ENCODE peak calls at places on chromosomes 7 and 10, in four cellular contexts. One of them, this sample, is unnamed.

GRCh38 chr10:96417432-96417831 is 58.6 kb upstream of the OPALIN start:
- DNase-seq in GM23338: peak; percentile 49
- DNase-seq in ovary: no peak
- DNase-seq in cardiac muscle cell: peak; percentile 40
- DNase-seq in this sample: no peak

GRCh38 chr7:83032195-83032594 is 130.5 kb downstream of the PCLO start:
- DNase-seq in GM23338: no peak
- DNase-seq in ovary: no peak
- DNase-seq in cardiac muscle cell: no peak
- DNase-seq in this sample: no peak

GRCh38 chr10:29039659-29040309 is 249.1 kb upstream of the LYZL1 start:
- DNase-seq in GM23338: no peak
- DNase-seq in ovary: no peak
- DNase-seq in cardiac muscle cell: no peak
- DNase-seq in this sample: no peak

GRCh38 chr7:124310934-124311390 is 278.1 kb upstream of the TMEM229A start:
- DNase-seq in GM23338: no peak
- DNase-seq in ovary: no peak
- DNase-seq in cardiac muscle cell: peak; percentile 14
- DNase-seq in this sample: no peak

GRCh38 chr7:47678641-47679380 is 96.9 kb upstream of the TNS3 start:
- DNase-seq in GM23338: no peak
- DNase-seq in ovary: no peak
- DNase-seq in cardiac muscle cell: no peak
- DNase-seq in this sample: no peak

GRCh38 chr10:71084061-71084817 is 128.1 kb upstream of the UNC5B start:
- DNase-seq in GM23338: no peak
- DNase-seq in ovary: no peak
- DNase-seq in cardiac muscle cell: no peak
- DNase-seq in this sample: no peak

GRCh38 chr10:122280977-122281376 is 9.9 kb downstream of the BTBD16 start:
- DNase-seq in GM23338: no peak
- DNase-seq in ovary: no peak
- DNase-seq in cardiac muscle cell: no peak
- DNase-seq in this sample: no peak

GRCh38 chr7:114916261-114916892 is 5.5 kb upstream of the MDFIC start:
- DNase-seq in GM23338: no peak
- DNase-seq in ovary: no peak
- DNase-seq in cardiac muscle cell: no peak
- DNase-seq in this sample: peak; percentile 71

GRCh38 chr7:119802147-119802546 is 470.8 kb upstream of the KCND2 start:
- DNase-seq in GM23338: no peak
- DNase-seq in ovary: no peak
- DNase-seq in cardiac muscle cell: peak; percentile 3
- DNase-seq in this sample: no peak

GRCh38 chr7:29194206-29194593 is 375 bp upstream of the CHN2 start:
- DNase-seq in GM23338: peak; percentile 62
- DNase-seq in ovary: peak; percentile 27
- DNase-seq in cardiac muscle cell: peak; percentile 42
- DNase-seq in this sample: no peak

GRCh38 chr10:78211476-78212110 is 177.9 kb downstream of the RPS24 start:
- DNase-seq in GM23338: peak; percentile 35
- DNase-seq in ovary: peak; percentile 69
- DNase-seq in cardiac muscle cell: peak; percentile 64
- DNase-seq in this sample: no peak

GRCh38 chr7:50266893-50267386 is 37.6 kb upstream of the IKZF1 start:
- DNase-seq in GM23338: no peak
- DNase-seq in ovary: no peak
- DNase-seq in cardiac muscle cell: no peak
- DNase-seq in this sample: peak; percentile 55

GRCh38 chr10:3874988-3875841 is 90.2 kb upstream of the KLF6 start:
- DNase-seq in GM23338: no peak
- DNase-seq in ovary: no peak
- DNase-seq in cardiac muscle cell: no peak
- DNase-seq in this sample: peak; percentile 67

GRCh38 chr10:28768227-28768626 is 90.9 kb downstream of the BAMBI start:
- DNase-seq in GM23338: no peak
- DNase-seq in ovary: no peak
- DNase-seq in cardiac muscle cell: no peak
- DNase-seq in this sample: no peak

GRCh38 chr10:98438715-98439114 is 8.0 kb downstream of the HPS1 start:
- DNase-seq in GM23338: no peak
- DNase-seq in ovary: no peak
- DNase-seq in cardiac muscle cell: no peak
- DNase-seq in this sample: no peak

GRCh38 chr10:19762026-19762425 is 54.2 kb upstream of the PLXDC2 start:
- DNase-seq in GM23338: no peak
- DNase-seq in ovary: no peak
- DNase-seq in cardiac muscle cell: no peak
- DNase-seq in this sample: no peak

GRCh38 chr10:88386878-88387773 is 196.0 kb downstream of the RNLS start:
- DNase-seq in GM23338: peak; percentile 76
- DNase-seq in ovary: no peak
- DNase-seq in cardiac muscle cell: peak; percentile 76
- DNase-seq in this sample: no peak
- H3K4me1 ChIP-seq in GM23338: peaks cover 3% of the 10 kb centered on the region
- H3K4me1 ChIP-seq in ovary: peaks cover 5% of the 10 kb centered on the region
- H3K4me1 ChIP-seq in cardiac muscle cell: peaks cover 25% of the 10 kb centered on the region
- H3K4me1 ChIP-seq in this sample: peaks cover 62% of the 10 kb centered on the region

DNA sequence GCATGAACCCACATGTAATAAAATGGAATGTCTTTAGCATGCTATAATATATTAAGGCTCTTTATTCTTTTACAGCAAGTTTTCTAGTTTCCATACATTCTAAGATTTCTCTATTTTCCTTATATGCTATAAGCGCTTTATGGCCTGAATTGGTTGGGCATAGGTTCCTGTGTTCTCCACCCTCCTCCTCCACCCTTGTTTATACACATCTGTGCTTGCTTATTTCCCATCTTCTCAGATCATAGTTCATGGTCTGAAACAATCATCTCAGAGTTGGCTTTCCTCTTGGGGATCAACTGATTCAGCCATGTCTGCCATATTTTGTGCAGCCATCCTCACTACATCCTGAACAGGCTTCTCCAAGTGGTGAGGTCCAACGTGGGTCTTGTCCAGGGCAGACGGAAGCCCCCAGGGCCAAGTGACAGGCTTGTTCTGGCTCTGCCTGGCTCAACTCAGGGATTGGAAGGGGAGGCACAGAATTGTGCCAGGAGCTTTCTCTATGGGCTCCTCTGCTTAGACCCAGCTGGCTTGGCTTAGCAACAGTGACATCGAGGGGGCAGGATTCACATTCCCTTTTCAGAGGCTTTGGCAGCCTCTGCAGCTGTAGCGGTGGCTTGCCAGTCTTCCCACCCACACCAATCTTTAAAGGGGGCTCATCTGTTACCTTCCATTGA is 327.3 kb downstream of the PTEN start:
- DNase-seq in GM23338: no peak
- DNase-seq in ovary: no peak
- DNase-seq in cardiac muscle cell: no peak
- DNase-seq in this sample: no peak
- H3K36me3 ChIP-seq in GM23338: no peaks in the 10 kb centered on the region
- H3K36me3 ChIP-seq in ovary: no peaks in the 10 kb centered on the region
- H3K36me3 ChIP-seq in cardiac muscle cell: no peaks in the 10 kb centered on the region
- H3K36me3 ChIP-seq in this sample: no peaks in the 10 kb centered on the region

DNA sequence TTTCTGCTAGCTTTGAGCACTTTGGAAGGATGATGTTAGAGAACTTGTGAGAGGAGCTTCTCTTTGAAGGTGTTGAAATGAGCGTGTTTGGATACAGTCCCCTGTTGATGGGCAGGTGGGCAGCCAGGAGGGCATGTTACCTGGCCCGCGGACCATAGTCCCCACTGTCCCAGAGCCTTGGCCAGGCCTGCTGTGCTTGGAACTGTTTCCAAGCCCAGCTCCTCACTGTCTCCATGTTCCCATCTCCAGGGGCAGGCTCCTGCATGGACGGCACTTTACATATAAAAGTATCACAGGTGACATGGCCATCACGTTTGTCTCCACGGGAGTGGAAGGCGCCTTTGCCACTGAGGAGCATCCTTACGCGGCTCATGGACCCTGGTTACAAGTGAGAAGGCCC is 27.2 kb upstream of the TRIM8 start:
- DNase-seq in GM23338: no peak
- DNase-seq in ovary: no peak
- DNase-seq in cardiac muscle cell: no peak
- DNase-seq in this sample: no peak
- H3K4me1 ChIP-seq in GM23338: peaks cover 3% of the 10 kb centered on the region
- H3K4me1 ChIP-seq in ovary: peaks cover 12% of the 10 kb centered on the region
- H3K4me1 ChIP-seq in cardiac muscle cell: peaks cover 71% of the 10 kb centered on the region
- H3K4me1 ChIP-seq in this sample: peaks cover 35% of the 10 kb centered on the region

DNA sequence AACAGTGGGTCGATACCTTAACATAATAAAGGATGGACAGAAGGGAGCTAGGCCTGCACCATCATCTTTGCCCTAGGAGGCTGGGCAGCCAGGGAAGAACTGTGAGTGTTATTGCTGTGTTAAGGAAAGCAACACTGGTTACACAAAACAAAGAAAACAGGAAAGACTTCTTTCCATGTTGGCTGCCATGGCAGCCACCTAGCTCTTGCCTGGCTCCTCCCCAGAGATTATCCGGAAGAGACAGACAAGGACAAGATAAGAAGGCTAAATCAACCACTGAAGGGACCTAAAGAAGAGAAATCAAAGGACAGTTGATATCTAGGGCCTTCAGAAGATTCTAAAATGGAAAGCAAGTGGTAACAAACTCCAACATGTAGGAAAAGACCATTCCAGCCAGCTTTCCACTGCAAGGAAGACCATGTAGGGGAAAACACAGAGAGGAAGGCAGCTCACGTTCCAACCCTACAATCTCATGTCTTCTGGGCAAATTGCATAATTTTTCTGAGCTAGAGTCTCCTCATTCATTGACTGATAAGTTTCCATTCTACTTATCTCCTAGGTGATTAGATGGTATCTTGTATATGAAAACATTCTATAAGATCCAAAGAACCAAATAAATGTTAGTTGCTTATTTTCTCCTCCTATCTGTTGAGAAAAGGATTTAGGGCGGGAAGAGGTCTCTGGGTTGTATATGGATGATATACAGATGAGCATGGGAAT is 51.2 kb downstream of the SP8 start:
- DNase-seq in GM23338: no peak
- DNase-seq in ovary: no peak
- DNase-seq in cardiac muscle cell: no peak
- DNase-seq in this sample: no peak
- H3K36me3 ChIP-seq in GM23338: no peaks in the 10 kb centered on the region
- H3K36me3 ChIP-seq in ovary: no peaks in the 10 kb centered on the region
- H3K36me3 ChIP-seq in cardiac muscle cell: no peaks in the 10 kb centered on the region
- H3K36me3 ChIP-seq in this sample: no peaks in the 10 kb centered on the region

GRCh38 chr7:8829100-8829499 is 395.7 kb downstream of the NXPH1 start:
- DNase-seq in GM23338: no peak
- DNase-seq in ovary: no peak
- DNase-seq in cardiac muscle cell: no peak
- DNase-seq in this sample: no peak
- H3K4me1 ChIP-seq in GM23338: no peaks in the 10 kb centered on the region
- H3K4me1 ChIP-seq in ovary: no peaks in the 10 kb centered on the region
- H3K4me1 ChIP-seq in cardiac muscle cell: no peaks in the 10 kb centered on the region
- H3K4me1 ChIP-seq in this sample: no peaks in the 10 kb centered on the region

DNA sequence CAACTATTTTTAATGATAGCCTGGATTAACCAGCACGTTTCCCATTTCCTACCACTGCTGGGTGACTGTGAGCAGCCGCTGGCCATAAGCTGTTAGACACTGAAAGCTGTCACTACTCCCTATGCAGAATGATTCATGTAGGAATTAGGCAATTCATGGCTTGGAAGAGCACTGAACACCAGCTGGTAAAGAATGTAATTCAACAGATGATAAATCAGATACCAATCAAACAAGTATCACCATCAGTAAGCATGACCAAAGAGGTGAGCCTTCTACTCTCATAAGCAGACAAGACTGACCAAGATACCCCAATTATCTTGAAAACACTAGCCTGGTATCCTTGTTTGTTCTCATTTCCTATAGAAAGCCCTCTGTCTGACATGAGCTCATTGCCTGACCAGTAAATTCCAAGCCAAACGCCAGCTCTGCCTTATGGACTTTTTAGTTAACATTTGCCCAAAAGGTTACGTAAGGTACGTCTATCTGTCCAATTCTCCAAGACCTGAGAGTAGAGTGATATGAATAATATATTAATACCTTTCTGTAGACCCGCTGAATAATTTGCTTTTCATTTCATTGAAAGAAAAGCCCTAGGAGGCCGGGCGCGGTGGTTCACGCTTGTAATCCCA is 127.7 kb downstream of the ELMO1 start:
- DNase-seq in GM23338: no peak
- DNase-seq in ovary: no peak
- DNase-seq in cardiac muscle cell: no peak
- DNase-seq in this sample: no peak
- H3K36me3 ChIP-seq in GM23338: no peaks in the 10 kb centered on the region
- H3K36me3 ChIP-seq in ovary: no peaks in the 10 kb centered on the region
- H3K36me3 ChIP-seq in cardiac muscle cell: no peaks in the 10 kb centered on the region
- H3K36me3 ChIP-seq in this sample: peaks cover 19% of the 10 kb centered on the region

GRCh38 chr10:27696466-27696865 is 49.2 kb downstream of the MKX start:
- DNase-seq in GM23338: no peak
- DNase-seq in ovary: no peak
- DNase-seq in cardiac muscle cell: no peak
- DNase-seq in this sample: no peak

GRCh38 chr10:27695704-27696103 is 49.9 kb downstream of the MKX start:
- DNase-seq in GM23338: no peak
- DNase-seq in ovary: no peak
- DNase-seq in cardiac muscle cell: no peak
- DNase-seq in this sample: no peak

GRCh38 chr10:27692663-27693062 is 53.0 kb downstream of the MKX start:
- DNase-seq in GM23338: no peak
- DNase-seq in ovary: no peak
- DNase-seq in cardiac muscle cell: no peak
- DNase-seq in this sample: no peak

GRCh38 chr10:27699778-27700177 is 45.8 kb downstream of the MKX start:
- DNase-seq in GM23338: no peak
- DNase-seq in ovary: no peak
- DNase-seq in cardiac muscle cell: no peak
- DNase-seq in this sample: no peak

DNA sequence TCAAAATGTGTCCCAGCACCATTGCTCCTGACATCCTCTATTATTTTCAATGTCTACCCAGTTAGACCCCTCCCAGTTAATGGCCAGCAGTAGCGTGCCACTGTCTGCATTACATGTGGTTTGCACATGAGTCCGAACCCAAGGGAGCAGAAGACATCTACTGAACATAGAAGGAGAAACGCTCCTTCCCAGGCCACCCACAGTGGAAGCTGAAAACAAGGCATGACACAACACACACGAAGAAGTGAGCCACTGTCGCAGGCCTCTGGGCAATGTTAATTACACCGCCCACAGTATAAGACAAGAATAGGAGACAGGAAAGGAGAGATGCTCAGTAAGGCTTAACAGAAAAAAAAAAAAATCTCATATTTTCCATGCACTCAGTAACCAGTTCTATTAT is 50.5 kb downstream of the MKX start:
- DNase-seq in GM23338: no peak
- DNase-seq in ovary: no peak
- DNase-seq in cardiac muscle cell: no peak
- DNase-seq in this sample: no peak
- H3K4me1 ChIP-seq in GM23338: no peaks in the 10 kb centered on the region
- H3K4me1 ChIP-seq in ovary: peaks cover 14% of the 10 kb centered on the region
- H3K4me1 ChIP-seq in cardiac muscle cell: no peaks in the 10 kb centered on the region
- H3K4me1 ChIP-seq in this sample: no peaks in the 10 kb centered on the region

DNA sequence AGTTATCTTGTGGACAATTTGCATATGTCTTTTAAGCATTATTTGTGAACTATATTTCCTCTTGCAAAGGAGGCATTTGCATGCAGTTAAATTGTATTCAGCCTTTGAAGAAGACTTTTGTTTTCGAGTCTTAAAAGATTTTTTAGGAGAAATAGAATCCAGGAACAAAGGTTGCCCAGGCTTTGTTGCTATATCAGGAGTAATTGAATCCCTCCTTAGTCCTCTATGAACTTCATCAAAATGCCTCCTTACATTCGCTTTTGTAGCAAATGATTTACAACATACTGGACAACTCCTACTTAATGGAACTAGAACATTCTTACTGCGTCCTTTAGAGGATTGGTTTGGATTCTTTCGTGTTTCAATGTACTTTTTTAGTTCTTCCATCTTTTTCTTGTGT is 18.3 kb downstream of the ZNF800 start:
- DNase-seq in GM23338: no peak
- DNase-seq in ovary: no peak
- DNase-seq in cardiac muscle cell: no peak
- DNase-seq in this sample: no peak
- H3K36me3 ChIP-seq in GM23338: no peaks in the 10 kb centered on the region
- H3K36me3 ChIP-seq in ovary: no peaks in the 10 kb centered on the region
- H3K36me3 ChIP-seq in cardiac muscle cell: peaks cover 45% of the 10 kb centered on the region
- H3K36me3 ChIP-seq in this sample: peaks cover 65% of the 10 kb centered on the region